ENCODE peak calls at places on chromosomes 11 and 22, in ten cellular contexts. L is suprapubic skin, E is endothelial cell, N is spleen, X is WTC11, H is MCF 10A, V is heart left ventricle, J is neural crest cell, A is mucosa of descending colon, F is body of pancreas. D is an unnamed sample.

GRCh38 chr11:65183201-65183891 is 1.6 kb downstream of the CAPN1 start:
- DNase-seq in L (peak), E (no peak), N (no peak), X (no peak), H (peak), V (no peak), J (no peak), A (peak), F (peak), D (no peak)

GRCh38 chr22:28013611-28014010 is 94.6 kb upstream of the PITPNB start:
- DNase-seq in L (no peak), E (no peak), N (peak), X (no peak), H (no peak), V (peak), J (no peak), A (no peak), F (no peak), D (no peak)

GRCh38 chr11:11620251-11620965 is 1.4 kb downstream of the GALNT18 start:
- DNase-seq in L (no peak), E (peak), N (peak), X (peak), H (peak), V (peak), J (peak), A (peak), F (peak), D (no peak)

GRCh38 chr11:10350341-10350740 is 45.5 kb downstream of the ADM start:
- DNase-seq in L (no peak), E (no peak), N (no peak), X (peak), H (peak), V (no peak), J (no peak), A (no peak), F (no peak), D (no peak)

GRCh38 chr11:47592276-47592675 is 1.9 kb downstream of the C1QTNF4 start:
- DNase-seq in L (no peak), E (no peak), N (peak), X (no peak), H (no peak), V (no peak), J (no peak), A (no peak), F (no peak), D (no peak)

GRCh38 chr11:77147668-77148321 is 19.7 kb downstream of the MYO7A start:
- DNase-seq in L (no peak), E (no peak), N (no peak), X (peak), H (no peak), V (no peak), J (no peak), A (peak), F (peak), D (no peak)

GRCh38 chr11:83220279-83220678 is 26.8 kb downstream of the ANKRD42 start:
- DNase-seq in L (no peak), E (no peak), N (no peak), X (no peak), H (peak), V (no peak), J (no peak), A (no peak), F (no peak), D (no peak)

GRCh38 chr11:39021542-39021941 is 2423.5 kb upstream of the RAG2 start:
- DNase-seq in L (no peak), E (no peak), N (no peak), X (no peak), H (no peak), V (no peak), J (no peak), A (no peak), F (no peak), D (no peak)

GRCh38 chr11:73907191-73907590 is 30.4 kb downstream of the PAAF1 start:
- DNase-seq in L (no peak), E (no peak), N (no peak), X (no peak), H (peak), V (peak), J (no peak), A (no peak), F (no peak), D (no peak)

GRCh38 chr11:116438651-116439479 is 333.9 kb downstream of the BUD13 start:
- DNase-seq in L (no peak), E (no peak), N (no peak), X (no peak), H (no peak), V (no peak), J (no peak), A (no peak), F (no peak), D (no peak)

DNA sequence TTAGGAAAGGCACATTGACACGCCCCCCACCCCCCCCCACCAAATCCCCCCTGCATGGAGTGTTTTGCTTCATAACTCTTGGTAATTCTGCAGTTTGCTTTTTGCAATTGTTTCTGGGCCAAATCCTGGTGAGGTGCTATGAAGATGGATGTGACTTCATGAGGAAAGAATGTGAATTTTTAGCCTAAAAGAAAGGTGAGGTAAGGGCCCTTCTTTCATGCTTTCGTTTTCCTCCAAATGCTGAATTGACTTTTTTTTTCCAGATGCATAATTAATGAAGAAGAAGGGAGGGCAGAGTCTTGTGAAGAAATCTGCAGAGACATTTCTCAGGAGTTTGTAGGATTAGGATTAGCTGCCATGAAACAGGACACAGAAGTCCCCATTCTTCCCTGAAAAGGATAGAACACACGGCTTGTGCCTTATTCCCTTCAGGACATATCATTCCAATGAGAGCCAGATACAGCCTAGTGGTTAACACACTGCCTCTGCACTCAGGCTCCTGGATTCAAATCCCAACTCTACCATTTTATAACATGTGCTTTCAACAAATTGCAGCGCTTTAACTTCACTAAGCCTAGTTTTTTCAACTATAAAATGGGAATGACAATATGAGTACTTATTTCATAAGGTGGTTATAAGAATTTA is 19.6 kb upstream of the TBCEL start:
- DNase-seq in L (no peak), E (no peak), N (no peak), X (no peak), H (no peak), V (no peak), J (no peak), A (no peak), F (no peak), D (no peak)
- TF ChIP-seq CTCF in L (no peak), E (no peak), N (no peak), X (no peak), H (no peak), V (no peak), J (no peak), A (no peak), F (no peak), D (no peak)

GRCh38 chr11:84800755-84801346 is 826.3 kb downstream of the DLG2 start:
- DNase-seq in L (no peak), E (peak), N (no peak), X (no peak), H (peak), V (no peak), J (no peak), A (peak), F (no peak), D (peak)
- TF ChIP-seq CTCF in L (no peak), E (peak), N (no peak), X (no peak), H (peak), V (no peak), J (peak), A (no peak), F (no peak), D (peak)

DNA sequence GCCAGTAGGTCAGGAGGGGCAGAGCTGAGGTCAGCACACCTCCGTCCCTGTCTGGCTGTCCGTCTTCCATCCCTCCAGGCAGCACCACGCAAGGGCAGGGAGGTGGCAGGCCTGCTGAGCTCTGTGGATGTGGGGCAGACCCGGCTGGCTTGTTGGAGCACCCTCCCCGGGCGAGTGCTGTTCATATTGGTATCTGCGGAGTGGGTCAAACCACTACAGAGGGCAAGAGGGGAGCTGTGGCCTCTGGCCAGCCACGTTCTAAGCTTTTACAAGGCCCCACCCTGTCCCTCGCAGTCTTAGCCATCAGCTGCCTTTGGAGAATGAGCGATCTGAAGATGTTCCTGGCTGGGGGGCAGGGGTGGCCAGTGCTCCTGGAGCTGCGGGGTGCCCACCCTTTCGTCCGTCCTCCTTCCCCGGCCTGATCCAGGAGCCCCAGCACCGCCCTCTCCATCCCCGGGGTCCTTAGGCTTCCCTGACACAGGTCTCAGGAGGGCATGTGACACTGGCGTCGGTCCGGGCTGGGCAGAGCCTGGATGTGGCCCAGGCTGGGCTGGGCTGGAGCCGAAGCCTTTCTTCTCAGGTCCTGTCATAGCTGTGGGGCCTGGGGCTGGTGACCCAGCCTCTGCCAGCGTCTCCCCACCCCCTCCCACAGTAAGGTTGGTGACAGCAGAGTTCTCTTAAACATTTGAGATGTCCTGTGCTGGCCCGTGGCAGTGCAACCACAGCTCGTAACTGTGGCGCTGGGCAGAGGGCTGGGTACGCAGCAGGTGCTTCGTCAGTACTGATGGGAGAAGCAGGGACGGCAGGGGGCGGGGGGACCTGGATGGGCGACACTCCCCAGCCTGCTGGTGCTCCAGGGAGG is 31.7 kb upstream of the GRAMD4 start:
- DNase-seq in L (no peak), E (no peak), N (peak), X (no peak), H (no peak), V (peak), J (no peak), A (peak), F (no peak), D (no peak)
- TF ChIP-seq CTCF in L (no peak), E (no peak), N (no peak), X (no peak), H (no peak), V (no peak), J (no peak), A (no peak), F (no peak), D (no peak)

DNA sequence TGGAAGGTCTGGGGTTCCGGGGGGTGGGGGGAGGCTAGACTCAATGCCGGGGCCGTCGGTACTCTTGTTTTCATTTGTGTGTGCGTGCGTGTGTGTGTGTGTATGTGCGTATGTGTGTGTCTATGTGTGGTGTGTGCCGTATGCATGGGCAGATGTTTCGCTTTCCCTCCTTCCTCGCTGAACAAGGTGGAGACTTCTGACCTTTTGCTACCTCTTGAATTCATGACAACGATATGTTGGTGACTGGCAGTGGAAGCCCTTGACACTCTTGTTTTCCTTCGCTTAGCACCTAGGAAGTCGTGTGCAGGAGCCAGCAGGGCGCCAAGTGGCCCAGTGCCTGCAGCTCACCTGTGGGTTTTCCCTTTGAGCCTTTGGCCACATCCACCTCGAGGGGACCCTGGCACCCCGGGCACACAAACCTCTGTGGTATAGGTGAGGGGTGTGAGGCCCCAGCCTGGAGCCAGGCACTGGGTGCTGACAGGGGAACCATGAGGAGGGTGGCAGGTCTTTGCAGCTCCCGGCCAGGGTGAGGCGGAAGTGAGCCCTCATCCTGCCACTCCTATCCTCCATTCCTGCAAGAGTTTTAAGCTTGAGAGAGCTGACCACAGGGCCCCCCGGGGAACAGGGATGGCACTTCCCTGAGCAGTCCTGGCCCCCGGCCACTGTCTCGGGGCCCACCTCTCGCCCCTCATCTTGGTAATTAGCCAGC is 19.3 kb upstream of the TMEM191C start:
- DNase-seq in L (peak), E (peak), N (peak), X (peak), H (no peak), V (no peak), J (no peak), A (no peak), F (peak), D (no peak)
- TF ChIP-seq CTCF in L (no peak), E (no peak), N (no peak), X (no peak), H (no peak), V (no peak), J (peak), A (no peak), F (no peak), D (peak)

GRCh38 chr11:118114266-118114665 is 27.5 kb upstream of the SMIM35 start:
- DNase-seq in L (no peak), E (no peak), N (no peak), X (no peak), H (no peak), V (no peak), J (no peak), A (no peak), F (no peak), D (no peak)
- TF ChIP-seq CTCF in L (no peak), E (no peak), N (no peak), X (no peak), H (no peak), V (no peak), J (no peak), A (no peak), F (no peak), D (no peak)

GRCh38 chr11:125675196-125675595 is 5.5 kb downstream of the ACRV1 start:
- DNase-seq in L (no peak), E (no peak), N (no peak), X (no peak), H (no peak), V (no peak), J (no peak), A (no peak), F (no peak), D (no peak)

GRCh38 chr11:125679837-125680236 is 810 bp downstream of the ACRV1 start:
- DNase-seq in L (no peak), E (no peak), N (no peak), X (no peak), H (no peak), V (no peak), J (no peak), A (no peak), F (no peak), D (no peak)

GRCh38 chr11:125680747-125681146 is at the start of gene ACRV1:
- DNase-seq in L (no peak), E (no peak), N (no peak), X (no peak), H (no peak), V (no peak), J (no peak), A (no peak), F (no peak), D (no peak)

GRCh38 chr11:125674210-125674609 is 6.4 kb downstream of the ACRV1 start:
- DNase-seq in L (no peak), E (no peak), N (no peak), X (no peak), H (no peak), V (no peak), J (no peak), A (no peak), F (no peak), D (no peak)

GRCh38 chr11:125679397-125679796 is 1.2 kb downstream of the ACRV1 start:
- DNase-seq in L (no peak), E (no peak), N (no peak), X (no peak), H (no peak), V (no peak), J (no peak), A (no peak), F (no peak), D (no peak)
- TF ChIP-seq CTCF in L (no peak), E (peak), N (no peak), X (no peak), H (no peak), V (no peak), J (peak), A (no peak), F (no peak), D (peak)

GRCh38 chr22:46134111-46134705 is 16.1 kb upstream of the PPARA start:
- DNase-seq in L (no peak), E (no peak), N (no peak), X (no peak), H (no peak), V (no peak), J (no peak), A (no peak), F (no peak), D (no peak)
- TF ChIP-seq CTCF in L (no peak), E (no peak), N (no peak), X (no peak), H (no peak), V (no peak), J (no peak), A (no peak), F (no peak), D (no peak)

D was measured in LNCaP clone FGC.